ENCODE peak calls at places on chromosome 10, in ten cellular contexts. One of them, this sample, is unnamed.
A peak's percentile ranks its signal among the peaks of the same experiment; 100 is the strongest.

GRCh38 chr10:72218756-72219155 is 2.7 kb upstream of the ASCC1 start:
- DNase-seq in IMR-90: no peak
- DNase-seq in GM23338: no peak
- DNase-seq in PC-9: no peak
- DNase-seq in PC-3: no peak
- DNase-seq in CD8-positive, alpha-beta T cell: no peak
- DNase-seq in CD4-positive, CD25-positive, alpha-beta regulatory T cell: no peak
- DNase-seq in heart left ventricle: no peak
- DNase-seq in gastrocnemius medialis: no peak
- DNase-seq in heart right ventricle: no peak
- DNase-seq in this sample: no peak

GRCh38 chr10:90354914-90355313 is 502.9 kb downstream of the HTR7 start:
- DNase-seq in IMR-90: no peak
- DNase-seq in GM23338: no peak
- DNase-seq in PC-9: no peak
- DNase-seq in PC-3: no peak
- DNase-seq in CD8-positive, alpha-beta T cell: no peak
- DNase-seq in CD4-positive, CD25-positive, alpha-beta regulatory T cell: no peak
- DNase-seq in heart left ventricle: no peak
- DNase-seq in gastrocnemius medialis: no peak
- DNase-seq in heart right ventricle: no peak
- DNase-seq in this sample: no peak

GRCh38 chr10:14688606-14689005 is 86.1 kb downstream of the FAM107B start:
- DNase-seq in IMR-90: peak; percentile 89
- DNase-seq in GM23338: no peak
- DNase-seq in PC-9: no peak
- DNase-seq in PC-3: no peak
- DNase-seq in CD8-positive, alpha-beta T cell: no peak
- DNase-seq in CD4-positive, CD25-positive, alpha-beta regulatory T cell: no peak
- DNase-seq in heart left ventricle: peak; percentile 49
- DNase-seq in gastrocnemius medialis: no peak
- DNase-seq in heart right ventricle: peak; percentile 14
- DNase-seq in this sample: no peak

GRCh38 chr10:29328988-29329387 is 40.1 kb downstream of the LYZL1 start:
- DNase-seq in IMR-90: peak; percentile 64
- DNase-seq in GM23338: no peak
- DNase-seq in PC-9: no peak
- DNase-seq in PC-3: no peak
- DNase-seq in CD8-positive, alpha-beta T cell: no peak
- DNase-seq in CD4-positive, CD25-positive, alpha-beta regulatory T cell: no peak
- DNase-seq in heart left ventricle: peak; percentile 53
- DNase-seq in gastrocnemius medialis: peak; percentile 23
- DNase-seq in heart right ventricle: peak; percentile 66
- DNase-seq in this sample: no peak

GRCh38 chr10:132777441-132777840 is 8.5 kb downstream of the NKX6-2 start:
- DNase-seq in IMR-90: no peak
- DNase-seq in GM23338: no peak
- DNase-seq in PC-9: no peak
- DNase-seq in PC-3: no peak
- DNase-seq in CD8-positive, alpha-beta T cell: no peak
- DNase-seq in CD4-positive, CD25-positive, alpha-beta regulatory T cell: no peak
- DNase-seq in heart left ventricle: no peak
- DNase-seq in gastrocnemius medialis: no peak
- DNase-seq in heart right ventricle: no peak
- DNase-seq in this sample: no peak

GRCh38 chr10:77619964-77620703 is 17.5 kb downstream of the KCNMA1 start:
- DNase-seq in IMR-90: no peak
- DNase-seq in GM23338: no peak
- DNase-seq in PC-9: no peak
- DNase-seq in PC-3: no peak
- DNase-seq in CD8-positive, alpha-beta T cell: no peak
- DNase-seq in CD4-positive, CD25-positive, alpha-beta regulatory T cell: no peak
- DNase-seq in heart left ventricle: no peak
- DNase-seq in gastrocnemius medialis: no peak
- DNase-seq in heart right ventricle: no peak
- DNase-seq in this sample: no peak

GRCh38 chr10:47318706-47319105 is 3.5 kb upstream of the GDF2 start:
- DNase-seq in IMR-90: no peak
- DNase-seq in GM23338: peak; percentile 44
- DNase-seq in PC-9: no peak
- DNase-seq in PC-3: peak; percentile 20
- DNase-seq in CD8-positive, alpha-beta T cell: no peak
- DNase-seq in CD4-positive, CD25-positive, alpha-beta regulatory T cell: no peak
- DNase-seq in heart left ventricle: no peak
- DNase-seq in gastrocnemius medialis: no peak
- DNase-seq in heart right ventricle: no peak
- DNase-seq in this sample: no peak

GRCh38 chr10:21336476-21337170 is 188.9 kb downstream of the SKIDA1 start:
- DNase-seq in IMR-90: peak; percentile 97
- DNase-seq in GM23338: peak; percentile 85
- DNase-seq in PC-9: peak; percentile 85
- DNase-seq in PC-3: peak; percentile 94
- DNase-seq in CD8-positive, alpha-beta T cell: no peak
- DNase-seq in CD4-positive, CD25-positive, alpha-beta regulatory T cell: no peak
- DNase-seq in heart left ventricle: peak; percentile 82
- DNase-seq in gastrocnemius medialis: no peak
- DNase-seq in heart right ventricle: peak; percentile 65
- DNase-seq in this sample: peak; percentile 68

GRCh38 chr10:101745074-101745690 is 30.7 kb downstream of the FGF8 start:
- DNase-seq in IMR-90: no peak
- DNase-seq in GM23338: no peak
- DNase-seq in PC-9: no peak
- DNase-seq in PC-3: no peak
- DNase-seq in CD8-positive, alpha-beta T cell: no peak
- DNase-seq in CD4-positive, CD25-positive, alpha-beta regulatory T cell: no peak
- DNase-seq in heart left ventricle: no peak
- DNase-seq in gastrocnemius medialis: no peak
- DNase-seq in heart right ventricle: no peak
- DNase-seq in this sample: peak; percentile 39

GRCh38 chr10:84493951-84494848 is 165.8 kb downstream of the CCSER2 start:
- DNase-seq in IMR-90: peak; percentile 69
- DNase-seq in GM23338: no peak
- DNase-seq in PC-9: peak; percentile 96
- DNase-seq in PC-3: peak; percentile 83
- DNase-seq in CD8-positive, alpha-beta T cell: no peak
- DNase-seq in CD4-positive, CD25-positive, alpha-beta regulatory T cell: no peak
- DNase-seq in heart left ventricle: no peak
- DNase-seq in gastrocnemius medialis: no peak
- DNase-seq in heart right ventricle: no peak
- DNase-seq in this sample: no peak

GRCh38 chr10:48572414-48572813 is 32.5 kb downstream of the ARHGAP22 start:
- DNase-seq in IMR-90: peak; percentile 73
- DNase-seq in GM23338: no peak
- DNase-seq in PC-9: no peak
- DNase-seq in PC-3: no peak
- DNase-seq in CD8-positive, alpha-beta T cell: no peak
- DNase-seq in CD4-positive, CD25-positive, alpha-beta regulatory T cell: no peak
- DNase-seq in heart left ventricle: no peak
- DNase-seq in gastrocnemius medialis: no peak
- DNase-seq in heart right ventricle: no peak
- DNase-seq in this sample: no peak

GRCh38 chr10:87538092-87538795 is 33.6 kb downstream of the MINPP1 start:
- DNase-seq in IMR-90: no peak
- DNase-seq in GM23338: peak; percentile 30
- DNase-seq in PC-9: no peak
- DNase-seq in PC-3: no peak
- DNase-seq in CD8-positive, alpha-beta T cell: no peak
- DNase-seq in CD4-positive, CD25-positive, alpha-beta regulatory T cell: no peak
- DNase-seq in heart left ventricle: no peak
- DNase-seq in gastrocnemius medialis: no peak
- DNase-seq in heart right ventricle: no peak
- DNase-seq in this sample: no peak

GRCh38 chr10:122140477-122140902 is 130.6 kb upstream of the BTBD16 start:
- DNase-seq in IMR-90: peak; percentile 66
- DNase-seq in GM23338: no peak
- DNase-seq in PC-9: peak; percentile 49
- DNase-seq in PC-3: peak; percentile 41
- DNase-seq in CD8-positive, alpha-beta T cell: no peak
- DNase-seq in CD4-positive, CD25-positive, alpha-beta regulatory T cell: no peak
- DNase-seq in heart left ventricle: peak; percentile 62
- DNase-seq in gastrocnemius medialis: peak; percentile 68
- DNase-seq in heart right ventricle: peak; percentile 53
- DNase-seq in this sample: no peak

GRCh38 chr10:129702605-129703004 is 235.6 kb downstream of the MGMT start:
- DNase-seq in IMR-90: no peak
- DNase-seq in GM23338: no peak
- DNase-seq in PC-9: no peak
- DNase-seq in PC-3: no peak
- DNase-seq in CD8-positive, alpha-beta T cell: no peak
- DNase-seq in CD4-positive, CD25-positive, alpha-beta regulatory T cell: no peak
- DNase-seq in heart left ventricle: no peak
- DNase-seq in gastrocnemius medialis: no peak
- DNase-seq in heart right ventricle: no peak
- DNase-seq in this sample: no peak

GRCh38 chr10:103470755-103471653 is 8.0 kb downstream of the CALHM3 start:
- DNase-seq in IMR-90: no peak
- DNase-seq in GM23338: no peak
- DNase-seq in PC-9: peak; percentile 63
- DNase-seq in PC-3: peak; percentile 42
- DNase-seq in CD8-positive, alpha-beta T cell: peak; percentile 68
- DNase-seq in CD4-positive, CD25-positive, alpha-beta regulatory T cell: peak; percentile 51
- DNase-seq in heart left ventricle: peak; percentile 53
- DNase-seq in gastrocnemius medialis: no peak
- DNase-seq in heart right ventricle: no peak
- DNase-seq in this sample: peak; percentile 45

GRCh38 chr10:126384269-126384873 is 3.9 kb downstream of the ADAM12 start:
- DNase-seq in IMR-90: peak; percentile 96
- DNase-seq in GM23338: no peak
- DNase-seq in PC-9: no peak
- DNase-seq in PC-3: peak; percentile 77
- DNase-seq in CD8-positive, alpha-beta T cell: no peak
- DNase-seq in CD4-positive, CD25-positive, alpha-beta regulatory T cell: no peak
- DNase-seq in heart left ventricle: no peak
- DNase-seq in gastrocnemius medialis: no peak
- DNase-seq in heart right ventricle: no peak
- DNase-seq in this sample: no peak

GRCh38 chr10:54577682-54578081 is 223.3 kb downstream of the PCDH15 start:
- DNase-seq in IMR-90: no peak
- DNase-seq in GM23338: no peak
- DNase-seq in PC-9: no peak
- DNase-seq in PC-3: no peak
- DNase-seq in CD8-positive, alpha-beta T cell: no peak
- DNase-seq in CD4-positive, CD25-positive, alpha-beta regulatory T cell: no peak
- DNase-seq in heart left ventricle: no peak
- DNase-seq in gastrocnemius medialis: no peak
- DNase-seq in heart right ventricle: no peak
- DNase-seq in this sample: no peak
- H3K4me1 ChIP-seq in IMR-90: no peaks in the 10 kb centered on the region
- H3K4me1 ChIP-seq in GM23338: no peaks in the 10 kb centered on the region
- H3K4me1 ChIP-seq in PC-9: no peaks in the 10 kb centered on the region
- H3K4me1 ChIP-seq in PC-3: peaks cover 19% of the 10 kb centered on the region
- H3K4me1 ChIP-seq in CD8-positive, alpha-beta T cell: no peaks in the 10 kb centered on the region
- H3K4me1 ChIP-seq in CD4-positive, CD25-positive, alpha-beta regulatory T cell: no peaks in the 10 kb centered on the region
- H3K4me1 ChIP-seq in heart left ventricle: no peaks in the 10 kb centered on the region
- H3K4me1 ChIP-seq in gastrocnemius medialis: no peaks in the 10 kb centered on the region
- H3K4me1 ChIP-seq in heart right ventricle: no peaks in the 10 kb centered on the region
- H3K4me1 ChIP-seq in this sample: no peaks in the 10 kb centered on the region

DNA sequence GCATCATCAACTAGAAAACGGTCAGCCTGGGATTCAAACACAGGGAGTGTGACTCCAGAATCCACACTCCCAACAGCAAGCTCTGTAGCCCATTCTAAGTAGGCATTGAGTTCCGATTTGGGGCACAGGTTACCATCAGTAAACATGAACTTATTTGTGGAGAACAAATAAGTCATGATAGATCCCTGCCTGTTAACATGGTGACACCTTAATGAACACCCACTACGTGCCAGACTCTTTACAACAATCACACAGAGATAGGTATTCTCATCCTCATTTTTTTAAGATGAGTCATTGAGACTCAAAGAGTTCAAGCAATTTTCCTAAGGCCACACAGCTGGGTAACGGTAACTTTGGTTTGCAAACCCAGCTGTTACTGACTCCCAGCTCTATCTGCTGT is 91.5 kb downstream of the LYZL2 start:
- DNase-seq in IMR-90: peak; percentile 27
- DNase-seq in GM23338: no peak
- DNase-seq in PC-9: peak; percentile 53
- DNase-seq in PC-3: peak; percentile 49
- DNase-seq in CD8-positive, alpha-beta T cell: no peak
- DNase-seq in CD4-positive, CD25-positive, alpha-beta regulatory T cell: no peak
- DNase-seq in heart left ventricle: no peak
- DNase-seq in gastrocnemius medialis: no peak
- DNase-seq in heart right ventricle: no peak
- DNase-seq in this sample: no peak
- H3K27ac ChIP-seq in IMR-90: no peak overlapping the region
- H3K27ac ChIP-seq in GM23338: no peak overlapping the region
- H3K27ac ChIP-seq in PC-9: no peak overlapping the region
- H3K27ac ChIP-seq in PC-3: no peak overlapping the region
- H3K27ac ChIP-seq in CD8-positive, alpha-beta T cell: no peak overlapping the region
- H3K27ac ChIP-seq in CD4-positive, CD25-positive, alpha-beta regulatory T cell: no peak overlapping the region
- H3K27ac ChIP-seq in heart left ventricle: peak overlapping the region; percentile 75
- H3K27ac ChIP-seq in gastrocnemius medialis: peak overlapping the region; percentile 37
- H3K27ac ChIP-seq in heart right ventricle: peak overlapping the region; percentile 78
- H3K27ac ChIP-seq in this sample: peak overlapping the region; percentile 42

GRCh38 chr10:117165557-117166419 is 27.7 kb upstream of the VAX1 start:
- DNase-seq in IMR-90: peak; percentile 33
- DNase-seq in GM23338: peak; percentile 90
- DNase-seq in PC-9: no peak
- DNase-seq in PC-3: peak; percentile 63
- DNase-seq in CD8-positive, alpha-beta T cell: peak; percentile 22
- DNase-seq in CD4-positive, CD25-positive, alpha-beta regulatory T cell: no peak
- DNase-seq in heart left ventricle: no peak
- DNase-seq in gastrocnemius medialis: no peak
- DNase-seq in heart right ventricle: peak; percentile 13
- DNase-seq in this sample: peak; percentile 41
- H3K4me3 ChIP-seq in IMR-90: no peak overlapping the region
- H3K4me3 ChIP-seq in GM23338: peak overlapping the region; percentile 39
- H3K4me3 ChIP-seq in PC-9: no peak overlapping the region
- H3K4me3 ChIP-seq in PC-3: peak overlapping the region; percentile 53
- H3K4me3 ChIP-seq in CD8-positive, alpha-beta T cell: no peak overlapping the region
- H3K4me3 ChIP-seq in CD4-positive, CD25-positive, alpha-beta regulatory T cell: no peak overlapping the region
- H3K4me3 ChIP-seq in heart left ventricle: no peak overlapping the region
- H3K4me3 ChIP-seq in gastrocnemius medialis: no peak overlapping the region
- H3K4me3 ChIP-seq in heart right ventricle: no peak overlapping the region
- H3K4me3 ChIP-seq in this sample: no peak overlapping the region

DNA sequence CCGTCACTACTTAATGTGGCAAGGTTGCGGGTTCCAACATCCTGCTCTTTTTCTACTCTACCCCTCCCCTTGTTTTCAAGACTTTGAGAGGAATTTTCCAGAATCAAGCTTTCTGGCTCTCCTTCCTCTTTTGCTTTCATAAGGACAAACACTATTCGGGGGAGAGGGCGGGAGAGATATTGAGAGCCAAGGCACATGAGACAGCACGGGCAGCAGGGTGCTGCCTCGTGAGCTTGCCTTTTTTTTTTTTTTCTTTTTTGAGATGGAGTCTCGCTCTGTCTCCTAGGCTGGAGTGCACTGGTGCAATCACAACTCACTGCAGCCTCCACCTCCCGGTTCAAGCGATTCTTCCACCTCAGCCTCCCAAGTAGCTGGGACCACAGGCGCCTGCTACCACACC is 6.8 kb upstream of the PFKFB3 start:
- DNase-seq in IMR-90: no peak
- DNase-seq in GM23338: no peak
- DNase-seq in PC-9: no peak
- DNase-seq in PC-3: no peak
- DNase-seq in CD8-positive, alpha-beta T cell: no peak
- DNase-seq in CD4-positive, CD25-positive, alpha-beta regulatory T cell: no peak
- DNase-seq in heart left ventricle: peak; percentile 39
- DNase-seq in gastrocnemius medialis: no peak
- DNase-seq in heart right ventricle: no peak
- DNase-seq in this sample: no peak
- H3K4me1 ChIP-seq in IMR-90: peaks cover 26% of the 10 kb centered on the region
- H3K4me1 ChIP-seq in GM23338: no peaks in the 10 kb centered on the region
- H3K4me1 ChIP-seq in PC-9: no peaks in the 10 kb centered on the region
- H3K4me1 ChIP-seq in PC-3: no peaks in the 10 kb centered on the region
- H3K4me1 ChIP-seq in CD8-positive, alpha-beta T cell: no peaks in the 10 kb centered on the region
- H3K4me1 ChIP-seq in CD4-positive, CD25-positive, alpha-beta regulatory T cell: peaks cover 4% of the 10 kb centered on the region
- H3K4me1 ChIP-seq in heart left ventricle: no peaks in the 10 kb centered on the region
- H3K4me1 ChIP-seq in gastrocnemius medialis: peaks cover 75% of the 10 kb centered on the region
- H3K4me1 ChIP-seq in heart right ventricle: peaks cover 29% of the 10 kb centered on the region
- H3K4me1 ChIP-seq in this sample: peaks cover 8% of the 10 kb centered on the region